ENCODE peak calls at places on chromosomes 2 and 18, in nine cellular contexts. Y is stimulated activated CD4-positive, alpha-beta T cell treated with anti-CD3 and anti-CD28 coated beads, TNF-alpha, amount 100 ng/mL, for 48 hours; H is NCI-H460; N is aorta; G is posterior cingulate gyrus; C is activated CD4-positive, alpha-beta T cell treated with anti-CD3 and anti-CD28 coated beads, Interleukin-2, amount 50 U/mL, for 24 hours; A is NCI-H510A treated with DMSO at 0.1 percent for 48 hours; K is stimulated activated CD8-positive, alpha-beta memory T cell treated with anti-CD3 and anti-CD28 coated beads, Interleukin-15, amount 100 ng/mL, for 24 hours; V is AG10803. T is an unnamed sample.

GRCh38 chr2:40348665-40349064 is 103.2 kb downstream of the SLC8A1 start:
- DNase-seq in Y (no peak), H (no peak), N (no peak), G (no peak), C (no peak), A (no peak), K (no peak), V (peak), T (no peak)

GRCh38 chr2:230384986-230385385 is 31.0 kb upstream of the SP100 start:
- DNase-seq in Y (no peak), H (no peak), N (no peak), G (no peak), C (no peak), A (no peak), K (no peak), V (no peak), T (no peak)

GRCh38 chr2:118386636-118387302 is 298.5 kb downstream of the INSIG2 start:
- DNase-seq in Y (no peak), H (no peak), N (no peak), G (no peak), C (no peak), A (no peak), K (no peak), V (peak), T (no peak)

GRCh38 chr2:223488814-223489213 is 113.3 kb downstream of the SCG2 start:
- DNase-seq in Y (no peak), H (no peak), N (peak), G (no peak), C (no peak), A (peak), K (no peak), V (no peak), T (no peak)

GRCh38 chr2:71786291-71787107 is 333.1 kb downstream of the DYSF start:
- DNase-seq in Y (no peak), H (no peak), N (no peak), G (no peak), C (no peak), A (no peak), K (no peak), V (no peak), T (no peak)

GRCh38 chr2:9336534-9337354 is 86.6 kb downstream of the ITGB1BP1 start:
- DNase-seq in Y (no peak), H (peak), N (no peak), G (no peak), C (no peak), A (peak), K (no peak), V (peak), T (no peak)

GRCh38 chr2:149648282-149649030 is 60.9 kb upstream of the MMADHC start:
- DNase-seq in Y (no peak), H (no peak), N (peak), G (no peak), C (no peak), A (no peak), K (no peak), V (peak), T (peak)

GRCh38 chr2:112712903-112713584 is 7.8 kb upstream of the NT5DC4 start:
- DNase-seq in Y (peak), H (no peak), N (no peak), G (no peak), C (no peak), A (no peak), K (no peak), V (peak), T (no peak)

GRCh38 chr2:18719978-18720775 is 130.8 kb upstream of the NT5C1B start:
- DNase-seq in Y (no peak), H (peak), N (peak), G (no peak), C (no peak), A (no peak), K (no peak), V (peak), T (no peak)

GRCh38 chr2:26758790-26759321 is 5.2 kb upstream of the SLC35F6 start:
- DNase-seq in Y (no peak), H (no peak), N (no peak), G (no peak), C (no peak), A (no peak), K (no peak), V (no peak), T (no peak)

GRCh38 chr2:107597507-107597906 is 229.2 kb upstream of the RGPD4 start:
- DNase-seq in Y (no peak), H (no peak), N (no peak), G (no peak), C (no peak), A (no peak), K (no peak), V (no peak), T (no peak)

GRCh38 chr2:108847000-108847399 is 60.4 kb downstream of the CCDC138 start:
- DNase-seq in Y (no peak), H (no peak), N (no peak), G (no peak), C (no peak), A (no peak), K (no peak), V (no peak), T (no peak)

GRCh38 chr2:170587937-170588336 is 127.2 kb upstream of the SP5 start:
- DNase-seq in Y (no peak), H (no peak), N (no peak), G (no peak), C (no peak), A (no peak), K (no peak), V (no peak), T (no peak)

GRCh38 chr2:1653137-1653789 is 91.1 kb downstream of the PXDN start:
- DNase-seq in Y (no peak), H (no peak), N (peak), G (no peak), C (no peak), A (no peak), K (no peak), V (peak), T (no peak)

GRCh38 chr2:82728090-82728489 is 1731.0 kb downstream of the SUCLG1 start:
- DNase-seq in Y (no peak), H (no peak), N (no peak), G (no peak), C (no peak), A (no peak), K (no peak), V (no peak), T (no peak)

GRCh38 chr2:3222636-3223035 is 155.0 kb downstream of the EIPR1 start:
- DNase-seq in Y (peak), H (no peak), N (no peak), G (no peak), C (peak), A (no peak), K (peak), V (no peak), T (no peak)

GRCh38 chr2:218621007-218621406 is 13.3 kb downstream of the PLCD4 start:
- DNase-seq in Y (no peak), H (no peak), N (no peak), G (no peak), C (no peak), A (no peak), K (no peak), V (no peak), T (no peak)

GRCh38 chr2:218035463-218036100 is 32.8 kb upstream of the TNS1 start:
- DNase-seq in Y (no peak), H (no peak), N (no peak), G (no peak), C (no peak), A (no peak), K (no peak), V (no peak), T (no peak)

GRCh38 chr2:67548317-67549095 is 151.4 kb downstream of the ETAA1 start:
- DNase-seq in Y (no peak), H (no peak), N (no peak), G (no peak), C (no peak), A (no peak), K (no peak), V (no peak), T (no peak)

GRCh38 chr18:457120-457519 is 43.4 kb downstream of the COLEC12 start:
- DNase-seq in Y (no peak), H (no peak), N (peak), G (no peak), C (no peak), A (peak), K (no peak), V (peak), T (no peak)

GRCh38 chr2:209208211-209208610 is 215.6 kb upstream of the MAP2 start:
- DNase-seq in Y (no peak), H (peak), N (peak), G (peak), C (no peak), A (peak), K (no peak), V (no peak), T (peak)

GRCh38 chr2:240620859-240621258 is 4.4 kb upstream of the GPR35 start:
- DNase-seq in Y (no peak), H (no peak), N (peak), G (no peak), C (no peak), A (no peak), K (no peak), V (no peak), T (no peak)

GRCh38 chr18:48100712-48101165 is 170.3 kb upstream of the SMAD2 start:
- DNase-seq in Y (no peak), H (no peak), N (no peak), G (no peak), C (no peak), A (no peak), K (no peak), V (no peak), T (no peak)

GRCh38 chr2:46377287-46377605 is 80.0 kb downstream of the EPAS1 start:
- DNase-seq in Y (no peak), H (no peak), N (no peak), G (no peak), C (no peak), A (no peak), K (no peak), V (no peak), T (no peak)